ENCODE peak calls at places on chromosomes 7 and 10, in six cellular contexts. P is left lung, F is RWPE1, Z is BJ, A is neural crest cell, I is M059J. B is an unnamed sample.

GRCh38 chr7:13077466-13077865 is 390.0 kb downstream of the ARL4A start:
- DNase-seq in I (peak; percentile 49), Z (no peak), A (no peak), P (no peak), F (peak; percentile 35), B (no peak)

GRCh38 chr7:123979876-123980275 is 53.0 kb downstream of the TMEM229A start:
- DNase-seq in P (no peak), F (no peak), A (no peak), Z (no peak), I (peak; percentile 19), B (no peak)

GRCh38 chr7:82729172-82730030 is 285.8 kb upstream of the CACNA2D1 start:
- DNase-seq in Z (no peak), I (peak; percentile 55), A (peak; percentile 9), P (no peak), F (peak; percentile 7), B (no peak)

GRCh38 chr10:74825033-74825370 is 1.4 kb upstream of the KAT6B start:
- DNase-seq in F (no peak), Z (no peak), A (peak; percentile 31), P (peak; percentile 57), I (no peak), B (no peak)

GRCh38 chr7:7897509-7897908 is 71.1 kb upstream of the GLCCI1 start:
- DNase-seq in I (no peak), A (no peak), Z (peak; percentile 22), P (no peak), F (no peak), B (no peak)

GRCh38 chr10:102773986-102774385 is 30.2 kb downstream of the WBP1L start:
- DNase-seq in F (no peak), Z (no peak), A (no peak), I (peak; percentile 35), P (no peak), B (no peak)

GRCh38 chr7:14931511-14932215 is 29.1 kb upstream of the DGKB start:
- DNase-seq in F (no peak), A (no peak), I (no peak), Z (no peak), P (no peak), B (no peak)

GRCh38 chr7:159094030-159094740 is 50.5 kb downstream of the VIPR2 start:
- DNase-seq in A (no peak), I (no peak), Z (no peak), P (no peak), F (no peak), B (no peak)

GRCh38 chr10:68560201-68560915 is at the start of gene TET1:
- DNase-seq in I (peak; percentile 67), P (peak; percentile 39), Z (no peak), F (no peak), A (peak; percentile 82), B (no peak)

GRCh38 chr10:113665806-113666354 is 2.0 kb upstream of the NRAP start:
- DNase-seq in I (peak; percentile 86), P (no peak), F (peak; percentile 48), A (no peak), Z (peak; percentile 67), B (no peak)

GRCh38 chr10:79409038-79410035 is 36.1 kb downstream of the ZCCHC24 start:
- DNase-seq in F (no peak), Z (no peak), P (peak; percentile 29), I (no peak), A (peak; percentile 53), B (no peak)

GRCh38 chr10:96044686-96045085 is 1.3 kb downstream of the CCNJ start:
- DNase-seq in P (no peak), F (peak; percentile 17), A (no peak), I (peak; percentile 4), Z (no peak), B (no peak)

B was measured in cerebellar nuclear complex.